ENCODE peak calls at places on chromosomes 5 and 9, in seven cellular contexts. H, M, G, L, R, S and X are unnamed samples.

GRCh38 chr9:2936221-2936620 is 92.3 kb upstream of the PUM3 start:
- DNase-seq in H (no peak), M (no peak), G (no peak), L (no peak), R (no peak), S (no peak), X (no peak)

GRCh38 chr5:139091439-139092156 is 106.6 kb downstream of the SIL1 start:
- DNase-seq in H (no peak), M (no peak), G (no peak), L (no peak), R (no peak), S (no peak), X (no peak)

GRCh38 chr5:181188700-181189362 is 16.2 kb downstream of the TRIM7 start:
- DNase-seq in H (peak; percentile 37), M (peak; percentile 47), G (peak; percentile 85), L (no peak), R (no peak), S (peak; percentile 57), X (no peak)

GRCh38 chr5:177600458-177601018 is 606 bp downstream of the B4GALT7 start:
- DNase-seq in H (no peak), M (no peak), G (no peak), L (no peak), R (no peak), S (no peak), X (no peak)

GRCh38 chr9:77521091-77521490 is 127.0 kb downstream of the GNA14 start:
- DNase-seq in H (no peak), M (no peak), G (no peak), L (no peak), R (no peak), S (no peak), X (no peak)

GRCh38 chr5:38193015-38193581 is 65.3 kb upstream of the EGFLAM start:
- DNase-seq in H (peak; percentile 79), M (peak; percentile 73), G (no peak), L (peak; percentile 38), R (peak; percentile 36), S (peak; percentile 64), X (peak; percentile 43)

GRCh38 chr5:14753292-14753691 is 88.8 kb downstream of the OTULIN start:
- DNase-seq in H (no peak), M (no peak), G (no peak), L (no peak), R (no peak), S (peak; percentile 81), X (no peak)

GRCh38 chr9:122097679-122098315 is 4.7 kb upstream of the TTLL11 start:
- DNase-seq in H (no peak), M (no peak), G (no peak), L (no peak), R (no peak), S (no peak), X (no peak)

GRCh38 chr9:118459832-118460425 is 755.7 kb downstream of the TLR4 start:
- DNase-seq in H (no peak), M (no peak), G (no peak), L (no peak), R (no peak), S (no peak), X (no peak)

GRCh38 chr5:60810438-60811085 is 33.5 kb downstream of the ELOVL7 start:
- DNase-seq in H (no peak), M (no peak), G (no peak), L (no peak), R (no peak), S (peak; percentile 61), X (no peak)

GRCh38 chr9:34178698-34179527 is at the start of gene UBAP1:
- DNase-seq in H (peak; percentile 91), M (peak; percentile 93), G (peak; percentile 88), L (peak; percentile 85), R (peak; percentile 90), S (peak; percentile 96), X (peak; percentile 86)

GRCh38 chr5:150058480-150059126 is 27.8 kb downstream of the CSF1R start:
- DNase-seq in H (peak; percentile 66), M (peak; percentile 57), G (no peak), L (no peak), R (no peak), S (no peak), X (no peak)

GRCh38 chr5:37737326-37738056 is 102.3 kb downstream of the GDNF start:
- DNase-seq in H (no peak), M (no peak), G (no peak), L (no peak), R (no peak), S (no peak), X (no peak)

GRCh38 chr5:102975040-102975439 is 144.9 kb downstream of the GIN1 start:
- DNase-seq in H (no peak), M (no peak), G (no peak), L (no peak), R (no peak), S (no peak), X (no peak)

GRCh38 chr9:97570899-97571298 is 62.3 kb downstream of the TSTD2 start:
- DNase-seq in H (no peak), M (no peak), G (no peak), L (no peak), R (no peak), S (no peak), X (no peak)

GRCh38 chr5:72956324-72957140 is 691 bp downstream of the FCHO2 start:
- DNase-seq in H (peak; percentile 66), M (peak; percentile 88), G (no peak), L (peak; percentile 40), R (no peak), S (peak; percentile 29), X (peak; percentile 33)

GRCh38 chr5:14105717-14106435 is 37.3 kb upstream of the TRIO start:
- DNase-seq in H (no peak), M (no peak), G (no peak), L (no peak), R (no peak), S (peak; percentile 22), X (no peak)

GRCh38 chr5:17679597-17680187 is 45.4 kb downstream of the TAF11L14 start:
- DNase-seq in H (no peak), M (no peak), G (no peak), L (no peak), R (no peak), S (no peak), X (no peak)

DNA sequence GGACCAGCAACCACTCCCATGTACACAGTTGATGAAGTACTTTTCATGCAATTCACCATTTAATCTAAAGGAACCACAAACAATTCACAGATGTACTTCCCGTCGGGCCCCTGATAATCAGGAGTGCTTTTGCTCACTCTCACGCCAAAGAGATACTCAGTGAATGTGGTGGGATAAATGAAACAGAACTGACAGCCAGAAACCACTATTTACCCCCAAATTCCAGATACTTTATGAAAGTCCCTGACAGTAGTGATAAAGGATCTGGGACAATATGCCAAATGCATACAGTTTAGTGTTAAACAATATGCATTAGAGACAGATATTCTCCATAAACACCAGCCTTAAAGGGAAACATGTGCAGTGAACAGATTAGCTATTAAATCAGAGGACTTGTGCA is 73.9 kb upstream of the SLC25A51 start:
- DNase-seq in H (no peak), M (peak; percentile 67), G (no peak), L (no peak), R (no peak), S (no peak), X (no peak)
- TF ChIP-seq TAF1 in H (no peak), M (no peak), G (no peak), L (no peak), R (no peak), S (no peak), X (no peak)

DNA sequence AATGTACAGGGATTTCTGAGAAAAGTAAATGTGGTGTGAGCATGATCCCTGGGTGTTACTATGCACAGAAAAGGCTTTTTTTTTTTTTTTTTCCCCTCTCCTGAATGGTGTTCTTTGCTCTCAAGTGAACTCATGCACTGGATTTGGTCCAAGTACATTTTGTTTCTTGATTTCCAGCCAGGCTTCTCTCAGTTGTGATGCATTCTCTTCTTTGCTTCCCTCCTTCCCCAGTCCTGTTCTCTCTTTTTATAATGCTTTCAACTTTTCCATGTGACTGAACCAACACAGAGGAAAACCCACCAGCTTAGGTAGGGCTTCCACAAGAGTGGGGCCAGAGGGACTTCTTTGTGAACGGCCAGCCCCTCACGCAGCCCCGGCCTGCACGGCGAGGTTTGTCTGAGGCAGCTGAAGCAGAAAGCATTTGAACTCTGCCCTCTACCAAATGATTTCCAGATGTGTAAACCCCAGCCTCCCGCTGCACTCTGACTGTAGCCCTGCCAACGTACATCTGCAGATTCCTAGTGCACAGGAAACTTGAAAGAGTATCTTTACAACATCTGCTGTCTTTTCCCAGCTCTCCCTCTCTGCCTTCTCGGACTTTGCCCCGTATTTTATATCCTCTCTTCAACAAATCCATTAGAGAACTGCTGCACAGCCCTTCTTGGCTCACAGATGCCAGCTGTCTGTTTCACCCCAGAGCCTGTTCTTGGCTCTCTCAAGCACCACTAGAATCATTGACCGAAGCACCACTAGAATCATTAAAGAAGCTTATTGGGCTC is 71.8 kb upstream of the CD180 start:
- DNase-seq in H (no peak), M (peak; percentile 72), G (no peak), L (no peak), R (no peak), S (peak; percentile 62), X (no peak)
- TF ChIP-seq POLR2AphosphoS5 in H (no peak), M (peak; percentile 73), G (no peak), L (no peak), R (no peak), S (no peak), X (no peak)

GRCh38 chr5:134457801-134458200 is 46.1 kb upstream of the CDKN2AIPNL start:
- DNase-seq in H (peak; percentile 3), M (no peak), G (no peak), L (no peak), R (no peak), S (no peak), X (no peak)

GRCh38 chr5:134456825-134457224 is 45.1 kb upstream of the CDKN2AIPNL start:
- DNase-seq in H (peak; percentile 3), M (no peak), G (no peak), L (no peak), R (no peak), S (no peak), X (no peak)

GRCh38 chr5:134458676-134459403 is 47.2 kb upstream of the CDKN2AIPNL start:
- DNase-seq in H (peak; percentile 10), M (no peak), G (no peak), L (no peak), R (no peak), S (no peak), X (no peak)

GRCh38 chr5:134459491-134459890 is 47.8 kb upstream of the CDKN2AIPNL start:
- DNase-seq in H (peak; percentile 9), M (no peak), G (no peak), L (no peak), R (no peak), S (no peak), X (no peak)

DNA sequence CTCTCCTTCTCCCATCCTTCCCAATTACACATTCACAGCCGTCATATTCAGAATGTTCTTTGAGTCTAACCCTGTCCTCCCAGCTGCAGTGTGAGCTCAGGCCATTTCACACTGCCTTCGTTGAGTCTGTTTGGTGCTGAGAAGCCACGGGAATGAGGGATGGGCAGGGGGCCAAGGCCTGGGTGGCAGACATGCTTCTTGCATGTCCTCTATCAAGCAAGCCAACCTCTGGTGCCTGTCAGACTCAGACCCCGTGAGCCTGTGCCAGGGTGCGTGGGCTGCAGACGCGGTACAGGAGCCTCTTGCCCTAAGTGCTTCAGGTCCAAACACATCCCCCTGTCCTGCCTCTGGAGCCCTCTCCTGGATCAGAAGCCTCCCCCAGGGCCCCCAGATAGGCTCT is 46.6 kb upstream of the CDKN2AIPNL start:
- DNase-seq in H (peak; percentile 4), M (no peak), G (no peak), L (no peak), R (no peak), S (no peak), X (no peak)
- TF ChIP-seq TAF1 in H (no peak), M (no peak), G (no peak), L (no peak), R (no peak), S (no peak), X (no peak)

GRCh38 chr9:114476891-114477469 is 28.3 kb downstream of the WHRN start:
- DNase-seq in H (no peak), M (no peak), G (no peak), L (no peak), R (no peak), S (no peak), X (no peak)
- TF ChIP-seq POLR2AphosphoS5 in H (no peak), M (no peak), G (no peak), L (no peak), R (no peak), S (no peak), X (no peak)